ENCODE peak calls at places on chromosomes 7 and 10, in ten cellular contexts. One of them, this sample, is unnamed.

GRCh38 chr7:100127866-100128601 is 1.3 kb downstream of the MBLAC1 start:
- DNase-seq in NCI-H446 treated with DMSO at 0.1 percent for 48 hours: no peak
- DNase-seq in COR-L47: no peak
- DNase-seq in effector CD4-positive, alpha-beta T cell: no peak
- DNase-seq in RWPE2: no peak
- DNase-seq in non-pigmented ciliary epithelial cell: no peak
- DNase-seq in occipital lobe: peak
- DNase-seq in left cardiac atrium: no peak
- DNase-seq in CD4-positive, alpha-beta T cell: peak
- DNase-seq in HFF-Myc: no peak
- DNase-seq in this sample: no peak

GRCh38 chr7:156028521-156028920 is 216.3 kb upstream of the SHH start:
- DNase-seq in RWPE2: no peak
- DNase-seq in HFF-Myc: no peak
- DNase-seq in COR-L47: no peak
- DNase-seq in non-pigmented ciliary epithelial cell: no peak
- DNase-seq in CD4-positive, alpha-beta T cell: no peak
- DNase-seq in occipital lobe: no peak
- DNase-seq in NCI-H446 treated with DMSO at 0.1 percent for 48 hours: no peak
- DNase-seq in left cardiac atrium: no peak
- DNase-seq in effector CD4-positive, alpha-beta T cell: no peak
- DNase-seq in this sample: no peak

GRCh38 chr7:107725138-107725740 is 18.7 kb upstream of the CBLL1 start:
- DNase-seq in effector CD4-positive, alpha-beta T cell: peak
- DNase-seq in RWPE2: no peak
- DNase-seq in COR-L47: peak
- DNase-seq in non-pigmented ciliary epithelial cell: no peak
- DNase-seq in left cardiac atrium: peak
- DNase-seq in HFF-Myc: peak
- DNase-seq in occipital lobe: peak
- DNase-seq in NCI-H446 treated with DMSO at 0.1 percent for 48 hours: no peak
- DNase-seq in CD4-positive, alpha-beta T cell: peak
- DNase-seq in this sample: no peak

GRCh38 chr7:116776610-116777289 is 85.6 kb upstream of the CAPZA2 start:
- DNase-seq in CD4-positive, alpha-beta T cell: no peak
- DNase-seq in RWPE2: no peak
- DNase-seq in HFF-Myc: peak
- DNase-seq in non-pigmented ciliary epithelial cell: no peak
- DNase-seq in COR-L47: no peak
- DNase-seq in NCI-H446 treated with DMSO at 0.1 percent for 48 hours: no peak
- DNase-seq in occipital lobe: no peak
- DNase-seq in effector CD4-positive, alpha-beta T cell: no peak
- DNase-seq in left cardiac atrium: no peak
- DNase-seq in this sample: no peak

GRCh38 chr10:44922021-44922420 is 10.9 kb downstream of the TMEM72 start:
- DNase-seq in CD4-positive, alpha-beta T cell: no peak
- DNase-seq in non-pigmented ciliary epithelial cell: no peak
- DNase-seq in NCI-H446 treated with DMSO at 0.1 percent for 48 hours: no peak
- DNase-seq in RWPE2: no peak
- DNase-seq in occipital lobe: no peak
- DNase-seq in effector CD4-positive, alpha-beta T cell: no peak
- DNase-seq in left cardiac atrium: no peak
- DNase-seq in COR-L47: no peak
- DNase-seq in HFF-Myc: no peak
- DNase-seq in this sample: no peak

GRCh38 chr7:158740013-158740656 is 35.5 kb upstream of the NCAPG2 start:
- DNase-seq in COR-L47: no peak
- DNase-seq in CD4-positive, alpha-beta T cell: no peak
- DNase-seq in left cardiac atrium: peak
- DNase-seq in occipital lobe: no peak
- DNase-seq in RWPE2: peak
- DNase-seq in HFF-Myc: peak
- DNase-seq in NCI-H446 treated with DMSO at 0.1 percent for 48 hours: no peak
- DNase-seq in effector CD4-positive, alpha-beta T cell: no peak
- DNase-seq in non-pigmented ciliary epithelial cell: peak
- DNase-seq in this sample: no peak

GRCh38 chr10:1102836-1103235 is 46.7 kb downstream of the WDR37 start:
- DNase-seq in COR-L47: no peak
- DNase-seq in left cardiac atrium: no peak
- DNase-seq in RWPE2: no peak
- DNase-seq in non-pigmented ciliary epithelial cell: no peak
- DNase-seq in HFF-Myc: no peak
- DNase-seq in NCI-H446 treated with DMSO at 0.1 percent for 48 hours: no peak
- DNase-seq in occipital lobe: no peak
- DNase-seq in CD4-positive, alpha-beta T cell: no peak
- DNase-seq in effector CD4-positive, alpha-beta T cell: no peak
- DNase-seq in this sample: no peak

GRCh38 chr10:100901051-100901450 is 11.7 kb upstream of the SLF2 start:
- DNase-seq in non-pigmented ciliary epithelial cell: no peak
- DNase-seq in NCI-H446 treated with DMSO at 0.1 percent for 48 hours: no peak
- DNase-seq in RWPE2: no peak
- DNase-seq in occipital lobe: no peak
- DNase-seq in HFF-Myc: no peak
- DNase-seq in left cardiac atrium: no peak
- DNase-seq in COR-L47: no peak
- DNase-seq in CD4-positive, alpha-beta T cell: no peak
- DNase-seq in effector CD4-positive, alpha-beta T cell: no peak
- DNase-seq in this sample: no peak

This sample was measured in left ventricle myocardium inferior.